ENCODE peak calls at places on chromosomes 1 and 21, in seven cellular contexts. One of them, this sample, is unnamed.

GRCh38 chr1:225903623-225904022 is 14.7 kb upstream of the LEFTY1 start:
- DNase-seq in body of pancreas: no peak
- DNase-seq in DMS153: no peak
- DNase-seq in non-pigmented ciliary epithelial cell: no peak
- DNase-seq in activated CD8-positive, alpha-beta memory T cell treated with anti-CD3 and anti-CD28 coated beads, Interleukin-2, amount 50 U/mL, for 48 hours: no peak
- DNase-seq in germinal center: no peak
- DNase-seq in bronchial epithelial cell: no peak
- DNase-seq in this sample: no peak

GRCh38 chr1:218479436-218480115 is 134.4 kb downstream of the TGFB2 start:
- DNase-seq in germinal center: no peak
- DNase-seq in non-pigmented ciliary epithelial cell: no peak
- DNase-seq in bronchial epithelial cell: no peak
- DNase-seq in body of pancreas: no peak
- DNase-seq in DMS153: no peak
- DNase-seq in activated CD8-positive, alpha-beta memory T cell treated with anti-CD3 and anti-CD28 coated beads, Interleukin-2, amount 50 U/mL, for 48 hours: no peak
- DNase-seq in this sample: no peak

GRCh38 chr1:62688687-62689085 is 500 bp upstream of the DOCK7 start:
- DNase-seq in germinal center: no peak
- DNase-seq in DMS153: no peak
- DNase-seq in activated CD8-positive, alpha-beta memory T cell treated with anti-CD3 and anti-CD28 coated beads, Interleukin-2, amount 50 U/mL, for 48 hours: no peak
- DNase-seq in bronchial epithelial cell: peak; percentile 43
- DNase-seq in non-pigmented ciliary epithelial cell: no peak
- DNase-seq in body of pancreas: no peak
- DNase-seq in this sample: no peak

GRCh38 chr1:64476251-64476952 is 6.5 kb downstream of the CACHD1 start:
- DNase-seq in activated CD8-positive, alpha-beta memory T cell treated with anti-CD3 and anti-CD28 coated beads, Interleukin-2, amount 50 U/mL, for 48 hours: no peak
- DNase-seq in germinal center: no peak
- DNase-seq in bronchial epithelial cell: peak; percentile 89
- DNase-seq in DMS153: no peak
- DNase-seq in body of pancreas: peak; percentile 13
- DNase-seq in non-pigmented ciliary epithelial cell: peak; percentile 80
- DNase-seq in this sample: no peak

GRCh38 chr1:58848818-58849411 is 65.1 kb upstream of the JUN start:
- DNase-seq in DMS153: no peak
- DNase-seq in bronchial epithelial cell: peak; percentile 99
- DNase-seq in germinal center: no peak
- DNase-seq in body of pancreas: peak; percentile 54
- DNase-seq in activated CD8-positive, alpha-beta memory T cell treated with anti-CD3 and anti-CD28 coated beads, Interleukin-2, amount 50 U/mL, for 48 hours: no peak
- DNase-seq in non-pigmented ciliary epithelial cell: peak; percentile 95
- DNase-seq in this sample: peak; percentile 18

GRCh38 chr1:44499306-44499705 is 94.3 kb downstream of the RNF220 start:
- DNase-seq in DMS153: no peak
- DNase-seq in non-pigmented ciliary epithelial cell: no peak
- DNase-seq in activated CD8-positive, alpha-beta memory T cell treated with anti-CD3 and anti-CD28 coated beads, Interleukin-2, amount 50 U/mL, for 48 hours: no peak
- DNase-seq in germinal center: no peak
- DNase-seq in body of pancreas: no peak
- DNase-seq in bronchial epithelial cell: no peak
- DNase-seq in this sample: no peak

GRCh38 chr1:10398278-10398733 is 558 bp upstream of the PGD start:
- DNase-seq in bronchial epithelial cell: no peak
- DNase-seq in activated CD8-positive, alpha-beta memory T cell treated with anti-CD3 and anti-CD28 coated beads, Interleukin-2, amount 50 U/mL, for 48 hours: no peak
- DNase-seq in DMS153: no peak
- DNase-seq in body of pancreas: no peak
- DNase-seq in germinal center: no peak
- DNase-seq in non-pigmented ciliary epithelial cell: no peak
- DNase-seq in this sample: no peak

GRCh38 chr1:160362168-160362941 is 4.5 kb upstream of the NHLH1 start:
- DNase-seq in bronchial epithelial cell: no peak
- DNase-seq in non-pigmented ciliary epithelial cell: no peak
- DNase-seq in activated CD8-positive, alpha-beta memory T cell treated with anti-CD3 and anti-CD28 coated beads, Interleukin-2, amount 50 U/mL, for 48 hours: no peak
- DNase-seq in germinal center: no peak
- DNase-seq in body of pancreas: no peak
- DNase-seq in DMS153: no peak
- DNase-seq in this sample: no peak

GRCh38 chr21:34779860-34780259 is 111.1 kb downstream of the CLIC6 start:
- DNase-seq in activated CD8-positive, alpha-beta memory T cell treated with anti-CD3 and anti-CD28 coated beads, Interleukin-2, amount 50 U/mL, for 48 hours: no peak
- DNase-seq in body of pancreas: no peak
- DNase-seq in germinal center: no peak
- DNase-seq in bronchial epithelial cell: no peak
- DNase-seq in non-pigmented ciliary epithelial cell: no peak
- DNase-seq in DMS153: no peak
- DNase-seq in this sample: no peak

GRCh38 chr1:223393275-223394214 is at the start of gene CCDC185:
- DNase-seq in body of pancreas: no peak
- DNase-seq in non-pigmented ciliary epithelial cell: no peak
- DNase-seq in germinal center: no peak
- DNase-seq in bronchial epithelial cell: no peak
- DNase-seq in activated CD8-positive, alpha-beta memory T cell treated with anti-CD3 and anti-CD28 coated beads, Interleukin-2, amount 50 U/mL, for 48 hours: no peak
- DNase-seq in DMS153: no peak
- DNase-seq in this sample: peak; percentile 29

GRCh38 chr1:75797273-75797588 is 549 bp downstream of the MSH4 start:
- DNase-seq in bronchial epithelial cell: no peak
- DNase-seq in activated CD8-positive, alpha-beta memory T cell treated with anti-CD3 and anti-CD28 coated beads, Interleukin-2, amount 50 U/mL, for 48 hours: no peak
- DNase-seq in DMS153: no peak
- DNase-seq in body of pancreas: no peak
- DNase-seq in non-pigmented ciliary epithelial cell: no peak
- DNase-seq in germinal center: no peak
- DNase-seq in this sample: no peak

GRCh38 chr1:4702927-4703326 is 48.5 kb downstream of the AJAP1 start:
- DNase-seq in germinal center: no peak
- DNase-seq in DMS153: no peak
- DNase-seq in activated CD8-positive, alpha-beta memory T cell treated with anti-CD3 and anti-CD28 coated beads, Interleukin-2, amount 50 U/mL, for 48 hours: no peak
- DNase-seq in non-pigmented ciliary epithelial cell: no peak
- DNase-seq in body of pancreas: no peak
- DNase-seq in bronchial epithelial cell: no peak
- DNase-seq in this sample: no peak

GRCh38 chr1:216500273-216500967 is 77.2 kb upstream of the USH2A start:
- DNase-seq in non-pigmented ciliary epithelial cell: no peak
- DNase-seq in bronchial epithelial cell: no peak
- DNase-seq in DMS153: peak; percentile 27
- DNase-seq in body of pancreas: no peak
- DNase-seq in germinal center: no peak
- DNase-seq in activated CD8-positive, alpha-beta memory T cell treated with anti-CD3 and anti-CD28 coated beads, Interleukin-2, amount 50 U/mL, for 48 hours: no peak
- DNase-seq in this sample: no peak

GRCh38 chr21:41396452-41397107 is 29.5 kb upstream of the MX1 start:
- DNase-seq in body of pancreas: peak; percentile 53
- DNase-seq in bronchial epithelial cell: peak; percentile 41
- DNase-seq in germinal center: no peak
- DNase-seq in DMS153: no peak
- DNase-seq in activated CD8-positive, alpha-beta memory T cell treated with anti-CD3 and anti-CD28 coated beads, Interleukin-2, amount 50 U/mL, for 48 hours: no peak
- DNase-seq in non-pigmented ciliary epithelial cell: no peak
- DNase-seq in this sample: no peak

GRCh38 chr1:229657993-229658755 is 32.1 kb downstream of the URB2 start:
- DNase-seq in germinal center: no peak
- DNase-seq in DMS153: no peak
- DNase-seq in non-pigmented ciliary epithelial cell: no peak
- DNase-seq in body of pancreas: no peak
- DNase-seq in bronchial epithelial cell: no peak
- DNase-seq in activated CD8-positive, alpha-beta memory T cell treated with anti-CD3 and anti-CD28 coated beads, Interleukin-2, amount 50 U/mL, for 48 hours: no peak
- DNase-seq in this sample: no peak

GRCh38 chr1:153652795-153653507 is 5.6 kb upstream of the SNAPIN start:
- DNase-seq in bronchial epithelial cell: peak; percentile 80
- DNase-seq in non-pigmented ciliary epithelial cell: no peak
- DNase-seq in body of pancreas: peak; percentile 70
- DNase-seq in germinal center: no peak
- DNase-seq in DMS153: no peak
- DNase-seq in activated CD8-positive, alpha-beta memory T cell treated with anti-CD3 and anti-CD28 coated beads, Interleukin-2, amount 50 U/mL, for 48 hours: no peak
- DNase-seq in this sample: no peak

GRCh38 chr1:100585774-100586173 is 47.8 kb downstream of the GPR88 start:
- DNase-seq in germinal center: no peak
- DNase-seq in DMS153: no peak
- DNase-seq in activated CD8-positive, alpha-beta memory T cell treated with anti-CD3 and anti-CD28 coated beads, Interleukin-2, amount 50 U/mL, for 48 hours: no peak
- DNase-seq in body of pancreas: no peak
- DNase-seq in non-pigmented ciliary epithelial cell: peak; percentile 37
- DNase-seq in bronchial epithelial cell: no peak
- DNase-seq in this sample: no peak